ENCODE peak calls at places on chromosomes 12 and 14, in seven cellular contexts. C is fibroblast of mammary gland; M is stimulated activated CD4-positive, alpha-beta T cell treated with anti-CD3 and anti-CD28 coated beads, TNF-alpha, amount 100 ng/mL, for 1 hour; Q is testis; O is SK-N-SH; X is A172; A is heart left ventricle. H is an unnamed sample.

GRCh38 chr12:92063641-92064040 is 82.0 kb downstream of the BTG1 start:
- DNase-seq in A (no peak), X (no peak), O (no peak), C (peak), Q (peak), M (no peak), H (no peak)

GRCh38 chr12:75571204-75571603 is 59.8 kb upstream of the KRR1 start:
- DNase-seq in A (no peak), O (no peak), M (no peak), Q (no peak), X (no peak), C (no peak), H (no peak)

GRCh38 chr12:56158926-56159461 is 835 bp downstream of the MYL6 start:
- DNase-seq in A (peak), M (no peak), Q (peak), C (peak), X (peak), O (peak), H (peak)

GRCh38 chr12:107441906-107442305 is 243.7 kb upstream of the PWP1 start:
- DNase-seq in Q (peak), A (no peak), C (peak), X (no peak), O (no peak), M (no peak), H (no peak)

GRCh38 chr14:99601301-99601945 is 2.6 kb downstream of the CCDC85C start:
- DNase-seq in M (no peak), A (no peak), Q (peak), O (no peak), X (no peak), C (peak), H (no peak)

GRCh38 chr14:85439696-85440328 is 90.1 kb upstream of the FLRT2 start:
- DNase-seq in O (no peak), C (no peak), A (no peak), X (peak), Q (no peak), M (no peak), H (no peak)

GRCh38 chr12:125029756-125030358 is 35.4 kb upstream of the AACS start:
- DNase-seq in Q (no peak), M (no peak), A (no peak), X (no peak), O (no peak), C (peak), H (no peak)

GRCh38 chr14:78092040-78092439 is 78.1 kb upstream of the NRXN3 start:
- DNase-seq in C (no peak), X (no peak), Q (no peak), O (no peak), M (no peak), A (no peak), H (no peak)

GRCh38 chr12:1739368-1739767 is 48.5 kb downstream of the ADIPOR2 start:
- DNase-seq in C (no peak), X (no peak), A (no peak), M (no peak), Q (no peak), O (no peak), H (no peak)

GRCh38 chr12:132259364-132259871 is 70.0 kb downstream of the GALNT9 start:
- DNase-seq in M (no peak), C (no peak), Q (no peak), A (no peak), O (no peak), X (peak), H (no peak)

GRCh38 chr14:75879031-75879430 is 102.8 kb downstream of the TGFB3 start:
- DNase-seq in C (peak), A (no peak), X (no peak), M (no peak), Q (no peak), O (no peak), H (no peak)

GRCh38 chr12:131102493-131102931 is 148.8 kb downstream of the ADGRD1 start:
- DNase-seq in O (no peak), M (no peak), A (peak), Q (peak), C (no peak), X (no peak), H (no peak)

GRCh38 chr14:32230181-32230580 is 27.1 kb upstream of the RNU6-8 start:
- DNase-seq in Q (no peak), M (no peak), X (peak), O (no peak), C (peak), A (no peak), H (no peak)